ENCODE peak calls at places on chromosome 9, in nine cellular contexts. O is lower leg skin, A is uterus, B is stomach, D is gastrocnemius medialis, K is testis, G is IMR-90, I is esophagus squamous epithelium, S is A549. W is an unnamed sample.

GRCh38 chr9:75615284-75615683 is 275.2 kb upstream of the PCSK5 start:
- DNase-seq in S (no peak), A (no peak), B (no peak), K (no peak), G (no peak), O (no peak), I (no peak), D (no peak), W (no peak)

GRCh38 chr9:104774831-104775573 is 11.1 kb downstream of the NIPSNAP3B start:
- DNase-seq in D (peak), K (no peak), G (no peak), S (no peak), A (no peak), O (no peak), B (no peak), I (no peak), W (no peak)

GRCh38 chr9:18566125-18566524 is 92.2 kb downstream of the ADAMTSL1 start:
- DNase-seq in I (no peak), G (peak), K (no peak), B (no peak), A (no peak), O (no peak), S (peak), D (no peak), W (no peak)

GRCh38 chr9:77018058-77019009 is 1.1 kb upstream of the FOXB2 start:
- DNase-seq in K (no peak), A (no peak), G (no peak), I (no peak), S (no peak), B (no peak), D (no peak), O (no peak), W (no peak)

GRCh38 chr9:70466976-70467551 is 52.6 kb upstream of the KLF9 start:
- DNase-seq in I (no peak), O (no peak), K (no peak), G (peak), A (no peak), B (no peak), S (no peak), D (peak), W (no peak)

GRCh38 chr9:105651806-105652205 is 10.5 kb upstream of the TAL2 start:
- DNase-seq in S (no peak), G (no peak), I (no peak), D (no peak), O (no peak), K (no peak), B (no peak), A (no peak), W (no peak)

GRCh38 chr9:33151007-33151557 is 16.1 kb downstream of the B4GALT1 start:
- DNase-seq in I (no peak), O (no peak), D (peak), K (peak), S (peak), B (no peak), G (peak), A (peak), W (no peak)

GRCh38 chr9:73176450-73176875 is 24.8 kb downstream of the ANXA1 start:
- DNase-seq in S (peak), G (no peak), K (no peak), O (no peak), B (no peak), I (no peak), D (no peak), A (no peak), W (no peak)

GRCh38 chr9:33964369-33964768 is 84.3 kb downstream of the UBAP2 start:
- DNase-seq in O (no peak), B (no peak), I (no peak), A (no peak), D (no peak), K (no peak), G (no peak), S (no peak), W (no peak)

GRCh38 chr9:37700131-37700530 is 49.4 kb downstream of the FRMPD1 start:
- DNase-seq in O (no peak), A (no peak), I (no peak), G (no peak), S (no peak), B (no peak), K (no peak), D (no peak), W (no peak)

GRCh38 chr9:134662143-134662876 is 20.7 kb downstream of the COL5A1 start:
- DNase-seq in O (peak), K (peak), I (no peak), A (peak), D (peak), G (peak), B (no peak), S (no peak), W (peak)

GRCh38 chr9:19085295-19085694 is 17.4 kb downstream of the HAUS6 start:
- DNase-seq in A (no peak), B (no peak), K (no peak), G (no peak), D (no peak), S (peak), O (no peak), I (no peak), W (no peak)

GRCh38 chr9:105114956-105115728 is 129.3 kb upstream of the SLC44A1 start:
- DNase-seq in I (no peak), A (peak), G (peak), D (peak), B (peak), K (peak), S (no peak), O (peak), W (peak)

GRCh38 chr9:21415492-21416267 is 6.8 kb downstream of the IFNA8 start:
- DNase-seq in I (no peak), K (no peak), O (no peak), B (no peak), D (no peak), G (no peak), A (no peak), S (peak), W (no peak)

GRCh38 chr9:94923333-94924089 is 197.0 kb downstream of the AOPEP start:
- DNase-seq in K (no peak), D (no peak), B (no peak), O (no peak), S (no peak), I (no peak), G (no peak), A (no peak), W (no peak)

GRCh38 chr9:89493181-89493580 is 4.7 kb downstream of the SEMA4D start:
- DNase-seq in D (no peak), G (no peak), B (no peak), O (no peak), S (no peak), K (no peak), I (no peak), A (no peak), W (peak)

DNA sequence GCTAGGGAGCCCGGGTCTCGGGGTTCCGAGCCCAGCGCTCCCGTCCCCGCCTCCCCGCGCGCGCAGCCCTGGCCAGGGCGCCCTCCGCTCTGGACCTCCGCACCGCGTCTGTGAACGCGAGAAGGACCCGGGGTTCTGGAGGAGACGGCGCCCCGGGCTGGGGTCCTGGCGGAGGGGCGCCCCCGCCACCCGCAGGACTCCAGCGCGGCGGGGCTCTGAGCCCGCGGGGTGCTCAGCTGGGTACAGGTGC is 431 bp downstream of the TMOD1 start:
- DNase-seq in O (no peak), A (no peak), K (no peak), S (no peak), B (no peak), I (no peak), G (no peak), D (no peak), W (no peak)
- TF ChIP-seq POLR2A in O (no peak), A (no peak), K (no peak), S (no peak), B (no peak), I (no peak), G (no peak), D (peak), W (no peak)

DNA sequence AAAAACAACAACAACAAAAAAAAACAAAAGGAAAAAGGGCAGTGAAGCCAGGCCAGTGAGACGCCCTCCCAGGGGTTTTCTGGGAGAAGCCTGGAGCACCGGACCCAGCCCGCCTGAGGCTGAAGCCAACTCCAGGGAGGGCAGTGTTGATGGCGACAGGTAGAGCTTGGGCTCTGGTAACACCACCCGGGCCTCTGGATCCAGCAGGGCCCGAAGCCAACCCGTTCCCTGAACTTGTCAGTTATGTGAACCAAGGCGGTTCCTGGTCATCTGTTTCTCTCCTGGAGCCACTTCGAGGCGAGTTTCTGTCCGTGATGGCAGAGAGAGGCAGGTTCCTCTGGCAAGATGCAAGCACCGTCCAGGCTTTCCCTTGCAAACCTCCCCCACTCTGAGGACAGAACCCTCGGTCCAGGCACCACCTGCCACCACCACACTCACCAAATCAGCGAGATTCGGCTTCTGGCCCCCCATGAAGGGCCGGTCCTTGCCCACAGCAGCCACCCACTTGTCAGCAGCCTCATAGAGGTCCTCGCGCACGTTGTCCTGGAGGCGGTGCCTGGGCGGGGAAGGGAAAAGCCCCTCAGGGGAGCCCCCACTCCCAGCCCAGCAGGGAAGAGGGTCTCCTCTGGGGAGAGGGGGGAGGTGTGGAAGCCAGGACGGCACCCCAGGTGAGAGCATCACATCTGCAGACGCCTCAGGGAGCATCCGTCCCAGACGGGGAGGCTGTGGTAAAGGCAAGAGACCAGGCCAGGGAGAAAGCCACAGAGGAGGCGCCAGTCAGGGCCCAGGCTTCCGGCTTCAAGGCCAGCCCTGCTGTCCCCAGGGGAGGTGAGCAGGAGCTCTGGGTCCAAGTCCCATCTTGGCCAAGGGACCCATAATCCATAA is 5.4 kb downstream of the PTGES2 start:
- DNase-seq in A (no peak), D (peak), G (no peak), B (peak), S (no peak), O (no peak), I (no peak), K (no peak), W (peak)
- TF ChIP-seq POLR2A in A (no peak), D (no peak), G (no peak), B (no peak), S (no peak), O (no peak), I (no peak), K (no peak), W (no peak)

GRCh38 chr9:12363439-12363838 is 329.7 kb upstream of the TYRP1 start:
- DNase-seq in O (no peak), D (no peak), K (no peak), G (no peak), S (no peak), I (no peak), B (no peak), A (no peak), W (no peak)

GRCh38 chr9:12368569-12368968 is 324.6 kb upstream of the TYRP1 start:
- DNase-seq in A (no peak), B (no peak), K (no peak), S (no peak), G (no peak), O (no peak), I (no peak), D (no peak), W (no peak)
- TF ChIP-seq POLR2A in A (no peak), B (no peak), K (no peak), S (no peak), G (no peak), O (no peak), I (no peak), D (no peak), W (no peak)

GRCh38 chr9:97598461-97599288 is 34.5 kb downstream of the TSTD2 start:
- DNase-seq in A (peak), D (peak), O (peak), G (peak), B (peak), K (peak), S (peak), I (no peak), W (no peak)
- TF ChIP-seq POLR2A in A (no peak), D (no peak), O (no peak), G (no peak), B (no peak), K (no peak), S (no peak), I (no peak), W (no peak)

GRCh38 chr9:133417541-133418461 is at the start of gene REXO4:
- DNase-seq in D (peak), S (peak), B (peak), K (peak), A (peak), O (peak), G (peak), I (no peak), W (peak)
- TF ChIP-seq POLR2A in D (peak), S (peak), B (no peak), K (no peak), A (no peak), O (no peak), G (peak), I (no peak), W (peak)

GRCh38 chr9:92668746-92669526 is 995 bp downstream of the IPPK start:
- DNase-seq in K (peak), B (no peak), S (peak), A (no peak), O (no peak), I (no peak), G (peak), D (no peak), W (peak)
- TF ChIP-seq POLR2A in K (no peak), B (no peak), S (no peak), A (no peak), O (no peak), I (no peak), G (peak), D (no peak), W (no peak)

GRCh38 chr9:133321411-133321935 is 14.5 kb downstream of the SURF6 start:
- DNase-seq in O (no peak), A (no peak), G (no peak), K (no peak), B (no peak), D (no peak), I (no peak), S (no peak), W (peak)

GRCh38 chr9:133320421-133320881 is 15.5 kb downstream of the SURF6 start:
- DNase-seq in G (no peak), I (no peak), A (no peak), S (peak), D (no peak), O (no peak), B (no peak), K (no peak), W (peak)

DNA sequence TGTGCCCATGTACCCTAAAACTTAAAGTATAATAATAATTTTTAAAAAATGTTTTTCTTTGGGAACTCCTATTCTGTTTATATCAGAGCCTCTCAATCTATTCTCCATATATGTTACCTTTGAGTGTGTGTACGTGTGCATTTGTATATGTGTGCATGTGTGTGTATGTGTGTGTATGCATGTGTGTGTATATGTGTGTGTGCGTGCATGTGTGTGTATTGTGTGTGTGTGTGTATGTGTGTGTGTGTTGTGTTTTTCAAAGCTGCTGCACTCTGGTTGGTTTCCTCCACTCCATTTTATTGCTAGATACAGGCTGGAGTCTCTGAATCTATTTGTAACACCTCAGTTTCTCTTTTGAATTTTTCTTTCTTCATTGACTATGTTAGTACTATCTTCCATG is 20.0 kb downstream of the SURF6 start:
- DNase-seq in I (no peak), K (no peak), A (no peak), D (no peak), B (no peak), S (no peak), O (no peak), G (no peak), W (no peak)
- TF ChIP-seq POLR2A in I (no peak), K (no peak), A (no peak), D (no peak), B (no peak), S (no peak), O (no peak), G (no peak), W (no peak)

GRCh38 chr9:129988607-129989361 is 54.2 kb downstream of the FNBP1 start:
- DNase-seq in G (no peak), I (no peak), S (no peak), A (no peak), B (no peak), K (no peak), D (no peak), O (no peak), W (peak)
- TF ChIP-seq POLR2A in G (no peak), I (no peak), S (no peak), A (no peak), B (no peak), K (no peak), D (no peak), O (no peak), W (no peak)

W was measured in Peyer's patch.